ENCODE peak calls at places on chromosomes 2 and 18, in five cellular contexts. One of them, this sample, is unnamed.

GRCh38 chr2:130736487-130736886 is 7.6 kb downstream of the GPR148 start:
- DNase-seq in lower leg skin: no peak
- DNase-seq in hepatocyte: no peak
- DNase-seq in A549: no peak
- DNase-seq in AG04450: no peak
- DNase-seq in this sample: no peak

GRCh38 chr2:66481100-66481549 is 46.2 kb downstream of the MEIS1 start:
- DNase-seq in AG04450: peak; percentile 26
- DNase-seq in hepatocyte: peak; percentile 18
- DNase-seq in lower leg skin: no peak
- DNase-seq in A549: no peak
- DNase-seq in this sample: peak; percentile 86

GRCh38 chr2:24919977-24920812 is at the start of gene ADCY3:
- DNase-seq in A549: peak; percentile 66
- DNase-seq in AG04450: no peak
- DNase-seq in hepatocyte: peak; percentile 80
- DNase-seq in lower leg skin: no peak
- DNase-seq in this sample: no peak

GRCh38 chr2:83730258-83730657 is 728.8 kb downstream of the SUCLG1 start:
- DNase-seq in lower leg skin: no peak
- DNase-seq in hepatocyte: no peak
- DNase-seq in A549: no peak
- DNase-seq in AG04450: no peak
- DNase-seq in this sample: no peak

GRCh38 chr2:208042041-208042440 is 16.7 kb upstream of the PLEKHM3 start:
- DNase-seq in lower leg skin: no peak
- DNase-seq in A549: no peak
- DNase-seq in hepatocyte: peak; percentile 30
- DNase-seq in AG04450: peak; percentile 44
- DNase-seq in this sample: peak; percentile 31

GRCh38 chr2:9336209-9336533 is 87.2 kb downstream of the ITGB1BP1 start:
- DNase-seq in AG04450: no peak
- DNase-seq in A549: no peak
- DNase-seq in hepatocyte: no peak
- DNase-seq in lower leg skin: no peak
- DNase-seq in this sample: no peak

GRCh38 chr18:57727952-57728807 is 74.9 kb downstream of the ATP8B1 start:
- DNase-seq in hepatocyte: no peak
- DNase-seq in lower leg skin: no peak
- DNase-seq in A549: no peak
- DNase-seq in AG04450: no peak
- DNase-seq in this sample: no peak

GRCh38 chr18:62485684-62486083 is 37.1 kb upstream of the ZCCHC2 start:
- DNase-seq in hepatocyte: peak; percentile 72
- DNase-seq in AG04450: peak; percentile 18
- DNase-seq in lower leg skin: no peak
- DNase-seq in A549: peak; percentile 60
- DNase-seq in this sample: peak; percentile 74

DNA sequence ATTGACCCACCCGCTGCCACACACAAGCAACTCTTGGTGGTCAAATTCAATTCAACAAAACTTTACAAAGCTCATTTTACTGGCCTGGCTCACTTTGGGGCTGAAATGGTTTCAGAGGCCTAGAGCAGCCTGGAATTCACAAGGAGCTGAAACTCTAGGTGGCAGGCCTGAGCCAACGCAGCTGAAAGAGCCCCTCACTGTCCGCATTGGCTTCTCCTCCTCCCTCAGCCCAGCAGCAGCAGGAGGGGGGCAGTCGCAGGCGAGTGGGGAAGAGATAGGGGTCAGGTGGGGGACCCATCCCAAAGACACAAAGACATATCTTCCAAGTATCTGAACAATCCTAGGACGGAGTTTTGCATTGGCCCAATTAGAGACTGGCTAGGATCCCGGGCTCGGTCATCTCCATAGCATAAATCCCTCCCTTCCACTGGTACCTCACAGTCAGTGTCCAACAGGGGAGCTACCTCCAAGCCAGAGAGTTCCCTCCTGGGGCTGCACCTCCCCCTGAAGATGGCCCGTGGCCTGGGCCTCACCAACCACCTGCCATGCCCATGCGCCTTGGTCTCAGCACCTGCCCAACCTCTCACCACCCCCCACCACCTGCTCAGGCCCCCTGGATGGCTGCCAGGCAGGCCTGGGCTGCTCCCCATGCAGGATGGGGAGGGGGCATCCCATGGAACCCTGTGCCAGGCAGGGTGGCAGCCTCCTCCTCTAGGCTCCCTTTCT is 113.4 kb downstream of the ZBTB7C start:
- DNase-seq in A549: no peak
- DNase-seq in hepatocyte: peak; percentile 25
- DNase-seq in AG04450: no peak
- DNase-seq in lower leg skin: peak; percentile 70
- DNase-seq in this sample: no peak
- TF ChIP-seq CTCF in A549: peak; percentile 6
- TF ChIP-seq CTCF in hepatocyte: peak; percentile 40
- TF ChIP-seq CTCF in AG04450: peak; percentile 39
- TF ChIP-seq CTCF in lower leg skin: no peak
- TF ChIP-seq CTCF in this sample: peak; percentile 40

GRCh38 chr2:26558271-26559043 is 80.5 kb upstream of the OTOF start:
- DNase-seq in A549: no peak
- DNase-seq in hepatocyte: peak; percentile 26
- DNase-seq in lower leg skin: no peak
- DNase-seq in AG04450: no peak
- DNase-seq in this sample: no peak

GRCh38 chr2:26556309-26557243 is 78.7 kb upstream of the OTOF start:
- DNase-seq in AG04450: no peak
- DNase-seq in lower leg skin: no peak
- DNase-seq in A549: no peak
- DNase-seq in hepatocyte: no peak
- DNase-seq in this sample: no peak

GRCh38 chr2:26552641-26553040 is 74.7 kb upstream of the OTOF start:
- DNase-seq in lower leg skin: no peak
- DNase-seq in AG04450: no peak
- DNase-seq in hepatocyte: no peak
- DNase-seq in A549: no peak
- DNase-seq in this sample: no peak

GRCh38 chr2:26557244-26557925 is 79.5 kb upstream of the OTOF start:
- DNase-seq in AG04450: no peak
- DNase-seq in A549: no peak
- DNase-seq in lower leg skin: no peak
- DNase-seq in hepatocyte: no peak
- DNase-seq in this sample: no peak

GRCh38 chr2:26555246-26556133 is 77.6 kb upstream of the OTOF start:
- DNase-seq in A549: peak; percentile 47
- DNase-seq in hepatocyte: no peak
- DNase-seq in AG04450: no peak
- DNase-seq in lower leg skin: no peak
- DNase-seq in this sample: no peak
- TF ChIP-seq CTCF in A549: peak; percentile 20
- TF ChIP-seq CTCF in hepatocyte: no peak
- TF ChIP-seq CTCF in AG04450: peak; percentile 7
- TF ChIP-seq CTCF in lower leg skin: no peak
- TF ChIP-seq CTCF in this sample: no peak

DNA sequence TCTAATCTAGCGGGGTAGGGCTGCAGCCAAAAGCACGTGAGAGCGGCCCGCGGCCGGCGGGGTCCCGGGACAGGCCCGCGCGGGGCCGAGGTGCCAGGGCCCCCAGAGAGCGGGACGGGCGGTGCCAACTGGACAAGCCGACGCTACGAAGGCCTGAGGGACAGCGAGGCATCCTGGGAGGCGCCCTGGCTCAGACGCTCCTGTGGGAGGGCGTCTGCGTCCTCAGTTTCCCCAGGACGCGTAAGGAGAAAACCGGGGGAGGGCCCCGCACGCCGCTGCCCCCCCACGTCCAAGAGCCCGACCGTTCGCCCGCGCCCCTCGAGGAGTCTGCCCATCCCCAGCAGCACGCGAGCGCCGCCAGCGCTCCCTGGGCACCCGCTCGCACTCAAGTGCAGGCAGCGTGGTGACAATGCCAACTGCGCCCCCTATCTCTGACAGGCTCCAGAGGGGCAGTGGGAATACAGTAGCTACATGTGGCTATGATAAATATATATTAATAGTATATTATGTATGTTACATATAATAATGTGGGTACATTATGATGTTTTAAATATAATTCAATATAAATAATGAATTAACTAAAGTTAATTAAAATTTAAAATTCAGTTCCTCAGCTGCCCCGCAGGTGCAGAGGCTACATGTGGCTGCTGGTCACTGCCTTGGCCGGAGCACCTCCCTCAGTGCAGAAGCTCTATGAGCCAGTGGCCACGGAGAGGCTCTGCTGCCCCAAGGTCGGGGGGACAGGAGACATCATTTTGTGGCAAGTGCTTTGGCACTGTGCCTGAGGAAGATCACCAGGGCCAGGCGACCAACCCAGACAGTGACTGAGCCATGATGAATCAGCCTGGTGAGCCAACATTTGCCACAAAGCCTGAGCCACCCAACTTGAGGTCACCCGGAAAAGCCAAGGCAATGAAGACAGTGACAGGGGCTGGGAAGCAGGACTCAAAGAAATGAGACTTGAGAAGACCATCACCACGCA is 5.5 kb upstream of the SFT2D3 start:
- DNase-seq in hepatocyte: peak; percentile 71
- DNase-seq in AG04450: no peak
- DNase-seq in lower leg skin: no peak
- DNase-seq in A549: peak; percentile 69
- DNase-seq in this sample: peak; percentile 50
- TF ChIP-seq CTCF in hepatocyte: peak; percentile 57
- TF ChIP-seq CTCF in AG04450: peak; percentile 44
- TF ChIP-seq CTCF in lower leg skin: no peak
- TF ChIP-seq CTCF in A549: peak; percentile 88
- TF ChIP-seq CTCF in this sample: peak; percentile 58

DNA sequence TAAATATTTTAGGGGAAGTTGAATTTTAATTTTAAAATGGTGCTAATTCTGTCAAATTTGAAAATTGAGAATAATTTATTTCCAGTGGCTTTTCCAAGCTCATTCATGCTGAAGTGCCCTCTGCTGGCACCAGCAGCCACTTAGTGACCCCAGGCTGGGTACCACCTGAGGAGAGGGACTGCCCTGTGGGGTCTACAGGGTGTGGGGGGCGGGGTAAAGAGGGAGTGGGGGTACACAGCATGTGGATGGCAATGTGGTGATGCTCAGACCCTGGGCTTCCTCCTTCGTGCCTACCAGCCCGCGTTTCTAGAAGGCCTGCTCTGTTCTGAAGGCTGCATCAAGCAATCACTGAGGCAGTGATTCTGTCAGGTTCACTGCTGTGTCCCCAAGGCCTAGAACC is 45.1 kb upstream of the SCLY start:
- DNase-seq in AG04450: no peak
- DNase-seq in lower leg skin: no peak
- DNase-seq in hepatocyte: no peak
- DNase-seq in A549: no peak
- DNase-seq in this sample: no peak
- TF ChIP-seq CTCF in AG04450: no peak
- TF ChIP-seq CTCF in lower leg skin: no peak
- TF ChIP-seq CTCF in hepatocyte: no peak
- TF ChIP-seq CTCF in A549: peak; percentile 30
- TF ChIP-seq CTCF in this sample: peak; percentile 53

GRCh38 chr2:44895061-44895460 is 46.4 kb upstream of the SIX3 start:
- DNase-seq in AG04450: no peak
- DNase-seq in lower leg skin: no peak
- DNase-seq in A549: no peak
- DNase-seq in hepatocyte: no peak
- DNase-seq in this sample: no peak

GRCh38 chr2:44902178-44902577 is 39.3 kb upstream of the SIX3 start:
- DNase-seq in lower leg skin: no peak
- DNase-seq in AG04450: no peak
- DNase-seq in A549: no peak
- DNase-seq in hepatocyte: no peak
- DNase-seq in this sample: no peak

GRCh38 chr2:44902767-44903166 is 38.7 kb upstream of the SIX3 start:
- DNase-seq in A549: no peak
- DNase-seq in AG04450: no peak
- DNase-seq in hepatocyte: no peak
- DNase-seq in lower leg skin: no peak
- DNase-seq in this sample: no peak

GRCh38 chr2:44894058-44894457 is 47.4 kb upstream of the SIX3 start:
- DNase-seq in hepatocyte: no peak
- DNase-seq in A549: no peak
- DNase-seq in AG04450: no peak
- DNase-seq in lower leg skin: no peak
- DNase-seq in this sample: no peak

DNA sequence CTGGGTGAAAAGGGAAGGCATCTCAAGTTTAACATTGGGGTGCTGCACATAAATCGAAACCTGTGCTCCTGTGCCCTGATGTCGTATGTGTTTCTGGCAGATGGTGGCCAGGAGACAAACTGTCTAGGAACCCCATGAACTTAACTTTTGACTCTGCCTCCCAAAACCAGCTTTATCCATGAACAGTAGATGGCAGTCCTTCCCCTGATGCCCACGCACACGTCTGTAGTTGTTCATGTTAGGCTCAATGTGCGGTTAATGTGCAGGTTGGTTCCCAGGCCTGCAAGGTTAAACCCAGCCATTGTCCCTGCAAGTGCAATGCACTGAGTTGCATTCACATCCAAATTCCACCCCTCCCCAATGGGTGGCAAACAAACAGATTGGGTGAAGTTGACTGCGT is 44.1 kb upstream of the SIX3 start:
- DNase-seq in A549: no peak
- DNase-seq in lower leg skin: no peak
- DNase-seq in AG04450: no peak
- DNase-seq in hepatocyte: no peak
- DNase-seq in this sample: no peak
- TF ChIP-seq CTCF in A549: peak; percentile 31
- TF ChIP-seq CTCF in lower leg skin: no peak
- TF ChIP-seq CTCF in AG04450: no peak
- TF ChIP-seq CTCF in hepatocyte: no peak
- TF ChIP-seq CTCF in this sample: no peak

DNA sequence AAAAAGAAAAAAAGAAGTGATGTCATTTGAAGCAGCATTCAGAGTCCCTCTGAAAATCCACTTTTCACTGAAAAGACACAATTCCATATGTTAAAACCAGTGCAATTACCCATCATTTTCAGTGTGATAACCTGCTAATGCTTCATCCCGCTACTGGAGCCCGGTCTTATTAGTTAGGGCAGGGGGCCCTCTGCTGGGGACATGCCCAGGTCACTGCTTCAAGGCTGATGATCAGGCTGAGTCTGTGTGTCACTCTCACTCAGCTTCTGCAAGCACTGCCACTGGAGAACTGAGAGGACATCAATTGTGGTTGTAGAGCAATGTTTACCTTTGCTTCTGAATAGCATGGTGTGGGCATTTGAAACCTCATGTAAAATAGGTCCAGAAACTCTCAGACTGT is 49.1 kb upstream of the NXPH2 start:
- DNase-seq in hepatocyte: peak; percentile 73
- DNase-seq in A549: peak; percentile 28
- DNase-seq in AG04450: no peak
- DNase-seq in lower leg skin: no peak
- DNase-seq in this sample: no peak
- TF ChIP-seq CTCF in hepatocyte: peak; percentile 57
- TF ChIP-seq CTCF in A549: peak; percentile 62
- TF ChIP-seq CTCF in AG04450: peak; percentile 25
- TF ChIP-seq CTCF in lower leg skin: no peak
- TF ChIP-seq CTCF in this sample: peak; percentile 48

GRCh38 chr2:75605770-75606535 is 40.6 kb upstream of the MRPL19 start:
- DNase-seq in AG04450: peak; percentile 93
- DNase-seq in hepatocyte: peak; percentile 45
- DNase-seq in A549: peak; percentile 44
- DNase-seq in lower leg skin: no peak
- DNase-seq in this sample: peak; percentile 99
- TF ChIP-seq CTCF in AG04450: peak; percentile 55
- TF ChIP-seq CTCF in hepatocyte: peak; percentile 15
- TF ChIP-seq CTCF in A549: no peak
- TF ChIP-seq CTCF in lower leg skin: no peak
- TF ChIP-seq CTCF in this sample: peak; percentile 74

This sample was measured in HFFc6.